ENCODE peak calls at places on chromosomes 12 and 14, in four cellular contexts. J is skeletal muscle cell, U is heart right ventricle, C is esophagus muscularis mucosa. N is an unnamed sample.

GRCh38 chr14:75888933-75889332 is 92.9 kb downstream of the TGFB3 start:
- DNase-seq in U (no peak), J (no peak), C (no peak), N (no peak)

GRCh38 chr14:63933110-63933509 is 80.3 kb downstream of the SYNE2 start:
- DNase-seq in C (no peak), U (no peak), J (no peak), N (no peak)

GRCh38 chr14:57390806-57391562 is 598 bp downstream of the NAA30 start:
- DNase-seq in C (no peak), J (no peak), U (peak; percentile 4), N (no peak)

GRCh38 chr12:52627395-52628110 is 9.2 kb upstream of the KRT73 start:
- DNase-seq in C (peak; percentile 88), J (no peak), U (no peak), N (no peak)

GRCh38 chr12:25825494-25825893 is 133.0 kb upstream of the RASSF8 start:
- DNase-seq in U (no peak), C (no peak), J (no peak), N (no peak)

GRCh38 chr12:88472775-88473174 is 107.5 kb downstream of the KITLG start:
- DNase-seq in C (no peak), U (no peak), J (no peak), N (no peak)

GRCh38 chr12:131860472-131861260 is 32.5 kb downstream of the MMP17 start:
- DNase-seq in J (no peak), C (no peak), U (peak; percentile 38), N (peak; percentile 36)

GRCh38 chr14:39229222-39229543 is 4.5 kb upstream of the MIA2 start:
- DNase-seq in U (no peak), C (no peak), J (no peak), N (no peak)

GRCh38 chr14:20604291-20604690 is 13.1 kb upstream of the RNASE12 start:
- DNase-seq in J (no peak), C (no peak), U (no peak), N (no peak)

GRCh38 chr12:15710860-15711510 is 78.2 kb downstream of the EPS8 start:
- DNase-seq in C (no peak), J (no peak), U (no peak), N (no peak)

GRCh38 chr12:56591111-56591510 is 39.0 kb downstream of the BAZ2A start:
- DNase-seq in U (no peak), C (no peak), J (no peak), N (no peak)

GRCh38 chr14:91264151-91265150 is 19.9 kb upstream of the GPR68 start:
- DNase-seq in C (no peak), U (no peak), J (no peak), N (no peak)

GRCh38 chr12:16297521-16297920 is 20.0 kb upstream of the SLC15A5 start:
- DNase-seq in C (no peak), U (no peak), J (no peak), N (no peak)

GRCh38 chr14:59537476-59537875 is 39.1 kb downstream of the CCDC175 start:
- DNase-seq in C (no peak), U (no peak), J (no peak), N (no peak)

GRCh38 chr12:59689776-59690175 is 93.9 kb downstream of the SLC16A7 start:
- DNase-seq in J (no peak), U (no peak), C (no peak), N (no peak)

GRCh38 chr12:29429999-29430698 is 49.2 kb upstream of the ERGIC2 start:
- DNase-seq in J (no peak), C (no peak), U (no peak), N (no peak)

GRCh38 chr14:92563359-92563758 is 49.8 kb downstream of the RIN3 start:
- DNase-seq in J (peak; percentile 27), U (no peak), C (no peak), N (no peak)

GRCh38 chr14:99748529-99748928 is 44.7 kb upstream of the EML1 start:
- DNase-seq in J (no peak), C (no peak), U (no peak), N (no peak)

GRCh38 chr14:90781344-90781761 is 34.9 kb downstream of the TTC7B start:
- DNase-seq in C (no peak), U (no peak), J (peak; percentile 41), N (peak; percentile 86)

GRCh38 chr14:106822905-106823304 is 1296.5 kb downstream of the TMEM121 start:
- DNase-seq in C (peak; percentile 64), J (no peak), U (no peak), N (no peak)

GRCh38 chr14:20400965-20401593 is 12.2 kb downstream of the TEP1 start:
- DNase-seq in C (no peak), U (no peak), J (no peak), N (peak; percentile 32)

GRCh38 chr14:35403397-35404245 is 928 bp downstream of the NFKBIA start:
- DNase-seq in J (peak; percentile 88), U (peak; percentile 97), C (peak; percentile 99), N (no peak)

GRCh38 chr12:44317651-44318126 is 481.8 kb downstream of the TMEM117 start:
- DNase-seq in U (no peak), C (no peak), J (no peak), N (peak; percentile 18)

GRCh38 chr12:117580718-117581062 is 219.3 kb upstream of the NOS1 start:
- DNase-seq in C (no peak), J (no peak), U (peak; percentile 11), N (no peak)

GRCh38 chr14:94337274-94337673 is 14.1 kb upstream of the SERPINA6 start:
- DNase-seq in U (no peak), C (no peak), J (no peak), N (no peak)

GRCh38 chr12:100895197-100895596 is 100.6 kb downstream of the ANO4 start:
- DNase-seq in C (no peak), U (no peak), J (no peak), N (no peak)

GRCh38 chr14:45112886-45113772 is 21.2 kb downstream of the FKBP3 start:
- DNase-seq in J (no peak), C (no peak), U (no peak), N (no peak)

GRCh38 chr12:126107659-126108058 is 1042.4 kb downstream of the AACS start:
- DNase-seq in J (no peak), C (no peak), U (no peak), N (no peak)

GRCh38 chr14:77485901-77486678 is 12.5 kb downstream of the ISM2 start:
- DNase-seq in U (no peak), J (peak; percentile 23), C (no peak), N (no peak)

DNA sequence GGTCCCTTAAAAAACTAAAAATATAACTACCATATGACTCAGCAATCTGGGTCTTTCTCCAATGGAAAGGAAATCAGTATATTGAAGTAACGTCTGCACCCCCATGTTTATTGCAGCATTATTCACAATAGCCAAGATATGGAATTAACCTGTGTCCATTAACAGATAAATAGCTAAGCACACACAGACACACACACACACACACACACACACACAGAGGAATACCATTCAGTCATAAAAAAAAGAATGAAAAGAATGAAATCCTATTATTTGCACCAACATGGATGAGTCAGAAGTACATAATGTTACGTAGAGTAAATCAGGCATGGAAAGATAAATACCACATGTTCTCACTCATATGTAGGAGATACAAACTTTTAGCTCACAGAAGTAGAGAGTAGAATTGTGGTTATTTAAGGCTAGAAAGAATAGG is 4.6 kb downstream of the KLRK1 start:
- DNase-seq in J (peak; percentile 89), C (no peak), U (no peak), N (no peak)
- H3K4me3 ChIP-seq in J (no peak overlapping the region), C (no peak overlapping the region), U (no peak overlapping the region), N (no peak overlapping the region)

GRCh38 chr12:47812797-47813490 is 6.8 kb downstream of the HDAC7 start:
- DNase-seq in J (peak; percentile 79), U (peak; percentile 92), C (peak; percentile 98), N (no peak)

GRCh38 chr12:47814539-47815170 is 5.0 kb downstream of the HDAC7 start:
- DNase-seq in C (no peak), J (no peak), U (no peak), N (no peak)

GRCh38 chr12:47811581-47812484 is 7.9 kb downstream of the HDAC7 start:
- DNase-seq in U (peak; percentile 64), J (peak; percentile 61), C (no peak), N (no peak)

GRCh38 chr12:47811070-47811391 is 8.7 kb downstream of the HDAC7 start:
- DNase-seq in C (no peak), J (no peak), U (no peak), N (no peak)

DNA sequence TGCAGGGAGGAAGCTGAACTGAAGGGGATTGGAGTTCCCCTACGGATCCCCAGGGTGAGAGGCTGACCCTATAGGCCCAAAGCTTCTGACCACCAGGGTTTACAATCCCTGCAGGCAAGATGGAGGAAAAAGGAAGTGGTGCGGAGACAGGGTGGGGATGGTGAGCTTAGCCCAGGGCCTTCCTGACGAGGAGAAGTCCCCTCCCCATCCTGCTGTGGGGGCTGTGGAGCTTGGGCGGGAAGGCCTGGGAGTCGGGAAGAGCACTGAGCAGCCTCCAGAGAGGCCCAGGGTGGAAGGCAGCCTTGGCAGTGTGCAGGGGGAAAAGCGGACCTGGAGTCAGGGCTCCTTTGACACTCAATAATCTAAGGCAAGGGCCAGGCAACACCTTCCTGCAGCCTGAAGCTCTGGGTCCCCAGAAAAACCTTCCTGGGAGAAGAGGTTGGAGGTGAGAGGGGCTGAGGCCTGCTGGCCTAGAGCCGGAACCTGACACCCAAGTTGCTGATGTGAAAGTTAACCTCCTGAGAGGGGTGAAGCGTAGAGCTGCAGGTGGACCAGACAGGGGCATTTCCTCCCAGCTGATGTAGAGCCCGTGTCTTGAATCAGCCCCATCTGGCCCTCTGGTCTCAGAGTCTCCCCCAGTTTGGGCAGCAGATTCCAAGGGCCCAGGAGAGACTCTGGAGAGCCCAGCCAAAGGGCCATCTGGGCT is 6.1 kb downstream of the HDAC7 start:
- DNase-seq in J (no peak), C (no peak), U (peak; percentile 61), N (no peak)
- H3K4me3 ChIP-seq in J (peak overlapping the region; percentile 28), C (peak overlapping the region; percentile 50), U (peak overlapping the region; percentile 53), N (peak overlapping the region; percentile 32)

DNA sequence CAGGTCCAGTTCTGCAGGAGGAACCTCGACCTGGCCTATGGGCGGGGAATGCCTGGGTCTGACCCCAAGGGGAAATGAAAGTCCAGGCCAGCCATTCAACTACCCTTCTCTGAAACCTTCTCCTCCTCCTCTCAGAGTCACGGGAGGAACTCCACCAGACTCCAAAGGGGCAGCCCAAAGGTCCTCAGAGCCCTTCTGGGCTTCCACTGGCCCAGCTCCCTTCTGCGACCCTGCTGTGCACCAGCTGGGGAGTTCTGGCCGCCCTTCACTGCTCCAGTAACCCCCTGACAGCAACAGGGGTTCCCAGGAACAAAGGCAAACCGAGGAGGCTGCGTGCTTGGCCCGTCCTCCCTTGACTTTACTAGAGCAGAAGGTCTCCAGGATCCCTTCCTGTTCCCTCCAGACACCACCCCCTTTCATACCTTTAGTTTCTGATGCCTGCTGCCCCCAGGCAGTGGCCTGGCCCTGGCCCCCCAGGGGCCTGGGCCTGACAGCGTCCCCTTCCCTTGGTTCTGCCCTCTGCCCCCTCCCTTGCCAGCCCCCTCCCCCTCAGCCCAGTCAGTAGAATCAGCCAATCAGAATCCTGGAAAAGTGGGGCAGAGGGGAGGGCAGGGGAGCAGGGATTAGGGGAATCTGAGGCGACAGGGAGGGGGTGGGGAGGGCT is 850 bp upstream of the ZNF385A start:
- DNase-seq in U (no peak), J (no peak), C (no peak), N (no peak)
- H3K4me3 ChIP-seq in U (peak overlapping the region; percentile 20), J (no peak overlapping the region), C (no peak overlapping the region), N (no peak overlapping the region)

GRCh38 chr12:93836616-93837260 is 159.6 kb downstream of the CRADD start:
- DNase-seq in J (no peak), C (peak; percentile 50), U (no peak), N (no peak)

GRCh38 chr12:93839076-93839475 is 161.9 kb downstream of the CRADD start:
- DNase-seq in C (no peak), J (no peak), U (no peak), N (no peak)

GRCh38 chr12:93844385-93844784 is 167.2 kb downstream of the CRADD start:
- DNase-seq in C (peak; percentile 62), U (no peak), J (no peak), N (no peak)

GRCh38 chr12:93838180-93838579 is 161.0 kb downstream of the CRADD start:
- DNase-seq in J (no peak), U (no peak), C (peak; percentile 12), N (no peak)

GRCh38 chr12:93841671-93842070 is 164.5 kb downstream of the CRADD start:
- DNase-seq in C (peak; percentile 75), J (no peak), U (no peak), N (no peak)
- H3K4me3 ChIP-seq in C (no peak overlapping the region), J (no peak overlapping the region), U (no peak overlapping the region), N (no peak overlapping the region)

N was measured in epithelial cell of proximal tubule.